ENCODE peak calls at places on chromosomes 1 and 21, in four cellular contexts. T, B, F and S are unnamed samples.

GRCh38 chr1:101959456-101959855 is 37.3 kb downstream of the OLFM3 start:
- DNase-seq in T (no peak), B (no peak), F (no peak), S (no peak)

GRCh38 chr1:203309115-203309429 is 3.8 kb downstream of the BTG2 start:
- DNase-seq in T (no peak), B (no peak), F (no peak), S (no peak)

GRCh38 chr1:230906226-230906625 is 37.9 kb upstream of the C1orf198 start:
- DNase-seq in T (no peak), B (no peak), F (no peak), S (no peak)

GRCh38 chr1:91775227-91775626 is 110.7 kb downstream of the TGFBR3 start:
- DNase-seq in T (no peak), B (no peak), F (no peak), S (no peak)

GRCh38 chr21:26148071-26148470 is 22.5 kb downstream of the APP start:
- DNase-seq in T (no peak), B (no peak), F (no peak), S (no peak)

GRCh38 chr1:55214214-55214902 is 806 bp downstream of the USP24 start:
- DNase-seq in T (peak; percentile 42), B (peak; percentile 62), F (no peak), S (no peak)

GRCh38 chr1:17943506-17943905 is 164.1 kb upstream of the IGSF21 start:
- DNase-seq in T (no peak), B (no peak), F (no peak), S (no peak)

GRCh38 chr1:1144122-1144842 is 28.4 kb upstream of the C1orf159 start:
- DNase-seq in T (peak; percentile 75), B (no peak), F (no peak), S (no peak)

GRCh38 chr1:230268371-230269170 is 157.6 kb downstream of the PGBD5 start:
- DNase-seq in T (no peak), B (peak; percentile 79), F (peak; percentile 75), S (peak; percentile 32)

GRCh38 chr1:241615043-241615974 is 24.9 kb downstream of the CHML start:
- DNase-seq in T (no peak), B (peak; percentile 50), F (no peak), S (no peak)

DNA sequence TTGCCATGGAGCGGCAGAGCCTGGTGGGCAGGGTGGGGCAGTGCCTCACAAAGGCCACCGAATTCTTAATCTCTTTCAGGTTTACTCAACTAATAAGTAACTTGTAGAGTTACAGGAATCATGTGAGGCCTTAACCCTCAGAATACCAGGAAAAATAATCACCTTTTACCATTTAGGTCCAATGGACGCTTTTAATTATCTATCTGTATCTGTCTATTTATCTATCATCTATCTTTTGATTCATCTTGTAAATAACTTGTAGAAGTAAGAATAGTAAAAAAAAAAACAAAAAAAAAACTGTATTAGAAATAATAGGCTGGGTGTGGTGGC is 11.8 kb upstream of the S100A11 start:
- DNase-seq in T (no peak), B (no peak), F (no peak), S (peak; percentile 75)
- H3K4me3 ChIP-seq in T (peak overlapping the region; percentile 15), B (no peak overlapping the region), F (no peak overlapping the region), S (peak overlapping the region; percentile 28)

GRCh38 chr1:25430073-25430665 is 528 bp upstream of the MACO1 start:
- DNase-seq in T (peak; percentile 95), B (peak; percentile 93), F (no peak), S (peak; percentile 21)
- TF ChIP-seq CTCF in T (no peak), B (no peak), F (no peak), S (no peak)

DNA sequence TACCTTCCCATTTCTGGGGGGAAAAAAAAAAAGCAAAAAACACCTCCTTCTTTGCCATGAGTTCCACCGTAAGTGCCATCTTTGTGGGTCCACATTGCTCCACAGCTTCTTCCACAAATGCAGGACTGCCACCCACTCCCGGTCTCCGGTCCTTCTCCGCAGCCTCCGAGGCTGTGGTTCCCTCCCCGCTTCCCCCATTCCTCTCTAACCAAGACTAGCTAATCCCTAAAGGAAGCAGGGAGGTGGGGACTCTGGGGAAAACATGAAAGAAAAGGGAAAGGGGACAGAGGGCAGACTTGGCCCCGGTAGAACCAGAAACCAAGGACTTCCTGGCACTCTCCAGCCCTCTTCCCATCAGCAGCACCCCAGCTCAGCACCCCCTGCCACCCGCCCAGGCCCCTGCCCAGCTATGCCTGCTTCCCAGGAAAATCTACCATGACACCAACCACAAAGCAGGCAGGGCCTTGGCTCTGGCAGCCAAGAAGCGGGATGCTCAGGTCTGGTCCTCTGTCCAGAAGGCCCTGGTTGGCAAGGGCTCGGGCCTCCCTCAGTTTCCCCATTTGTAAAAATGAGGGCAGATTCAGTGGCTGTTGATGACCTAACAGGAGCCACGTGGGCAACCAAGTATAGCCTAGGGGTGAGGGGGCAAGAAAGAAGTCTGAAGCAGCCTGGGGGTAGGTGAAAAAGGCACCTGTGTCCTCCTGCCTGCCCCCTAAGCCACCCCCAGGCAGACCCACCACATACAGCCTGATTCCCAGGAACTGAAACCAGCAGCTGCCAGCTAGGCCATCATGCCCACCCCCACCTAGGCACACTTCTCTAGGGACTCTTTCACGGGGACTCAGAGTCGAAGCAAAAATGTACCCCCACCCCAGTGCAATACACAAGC is 2.5 kb downstream of the EPHA2 start:
- DNase-seq in T (no peak), B (no peak), F (no peak), S (no peak)
- H3K4me3 ChIP-seq in T (no peak overlapping the region), B (peak overlapping the region; percentile 42), F (peak overlapping the region; percentile 90), S (peak overlapping the region; percentile 88)

GRCh38 chr1:27496604-27497155 is 6.7 kb upstream of the WASF2 start:
- DNase-seq in T (no peak), B (peak; percentile 59), F (no peak), S (no peak)
- TF ChIP-seq CTCF in T (no peak), B (peak; percentile 45), F (peak; percentile 42), S (peak; percentile 53)

DNA sequence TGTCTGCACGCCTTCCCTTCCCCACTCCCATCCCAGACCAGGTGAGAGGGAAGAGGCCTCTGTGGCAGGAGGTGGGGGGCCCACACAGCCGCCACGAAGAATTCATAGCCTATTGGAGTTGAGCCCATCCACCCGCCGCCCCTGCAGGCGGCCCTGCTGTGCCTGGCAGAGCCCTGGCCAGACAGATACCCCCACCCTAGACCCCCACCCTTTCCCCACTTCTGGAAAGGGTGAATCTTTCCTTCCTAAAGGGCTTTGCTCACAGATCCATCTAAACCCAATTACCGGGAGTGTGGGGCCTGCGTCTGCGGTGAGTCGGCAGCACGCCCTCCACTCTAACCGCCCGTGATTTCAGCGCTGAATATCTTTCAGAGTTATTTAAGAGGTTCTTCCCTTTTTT is 184.0 kb upstream of the VAMP3 start:
- DNase-seq in T (no peak), B (no peak), F (no peak), S (no peak)
- H3K4me3 ChIP-seq in T (no peak overlapping the region), B (no peak overlapping the region), F (no peak overlapping the region), S (no peak overlapping the region)

GRCh38 chr1:214506972-214507431 is 44.4 kb downstream of the PTPN14 start:
- DNase-seq in T (no peak), B (peak; percentile 77), F (no peak), S (no peak)
- TF ChIP-seq CTCF in T (no peak), B (no peak), F (no peak), S (no peak)